ENCODE peak calls at places on chromosomes 16 and 17, in eight cellular contexts. P, Q, E, O, R, B, U and V are unnamed samples.

GRCh38 chr17:53472586-53472985 is 350.1 kb upstream of the KIF2B start:
- DNase-seq in P (no peak), Q (no peak), E (no peak), O (no peak), R (no peak), B (no peak), U (no peak), V (no peak)

GRCh38 chr17:63774982-63775290 is 966 bp downstream of the DDX42 start:
- DNase-seq in P (no peak), Q (no peak), E (no peak), O (peak), R (peak), B (no peak), U (no peak), V (peak)

GRCh38 chr16:4261557-4262172 is 11.2 kb downstream of the TFAP4 start:
- DNase-seq in P (peak), Q (peak), E (no peak), O (no peak), R (peak), B (no peak), U (peak), V (no peak)

GRCh38 chr17:17186051-17186450 is 20.1 kb downstream of the PLD6 start:
- DNase-seq in P (no peak), Q (no peak), E (no peak), O (no peak), R (no peak), B (peak), U (peak), V (peak)

GRCh38 chr17:42660692-42661345 is 1.7 kb downstream of the TUBG2 start:
- DNase-seq in P (no peak), Q (no peak), E (peak), O (no peak), R (no peak), B (peak), U (no peak), V (peak)

GRCh38 chr17:7403043-7403901 is 625 bp downstream of the TMEM256 start:
- DNase-seq in P (peak), Q (peak), E (peak), O (no peak), R (peak), B (peak), U (no peak), V (peak)

GRCh38 chr17:71460943-71461342 is 659.9 kb upstream of the SOX9 start:
- DNase-seq in P (no peak), Q (no peak), E (no peak), O (no peak), R (no peak), B (no peak), U (peak), V (peak)

GRCh38 chr16:88030498-88030897 is 79.3 kb downstream of the BANP start:
- DNase-seq in P (no peak), Q (no peak), E (no peak), O (no peak), R (no peak), B (no peak), U (no peak), V (no peak)

GRCh38 chr16:50740747-50741146 is 1.1 kb upstream of the CYLD start:
- DNase-seq in P (no peak), Q (no peak), E (no peak), O (no peak), R (no peak), B (no peak), U (no peak), V (no peak)

GRCh38 chr17:39139137-39139516 is 12.3 kb downstream of the PLXDC1 start:
- DNase-seq in P (peak), Q (no peak), E (no peak), O (no peak), R (no peak), B (peak), U (no peak), V (no peak)

GRCh38 chr17:72492494-72492893 is 371.7 kb downstream of the SOX9 start:
- DNase-seq in P (no peak), Q (peak), E (no peak), O (no peak), R (no peak), B (no peak), U (no peak), V (no peak)

GRCh38 chr16:31301708-31302400 is 42.1 kb downstream of the ITGAM start:
- DNase-seq in P (peak), Q (no peak), E (no peak), O (no peak), R (no peak), B (no peak), U (no peak), V (peak)

GRCh38 chr16:49596699-49597291 is 223.2 kb downstream of the C16orf78 start:
- DNase-seq in P (no peak), Q (no peak), E (peak), O (no peak), R (no peak), B (no peak), U (no peak), V (no peak)

GRCh38 chr16:57706717-57707116 is 12.1 kb downstream of the DRC7 start:
- DNase-seq in P (no peak), Q (no peak), E (no peak), O (no peak), R (no peak), B (no peak), U (no peak), V (no peak)

GRCh38 chr17:2048805-2049204 is 6.1 kb upstream of the HIC1 start:
- DNase-seq in P (no peak), Q (no peak), E (no peak), O (no peak), R (no peak), B (no peak), U (no peak), V (no peak)

GRCh38 chr17:7408341-7408740 is 696 bp downstream of the NLGN2 start:
- DNase-seq in P (no peak), Q (no peak), E (no peak), O (no peak), R (peak), B (no peak), U (no peak), V (peak)

GRCh38 chr16:12020007-12020406 is 43.5 kb downstream of the SNX29 start:
- DNase-seq in P (no peak), Q (no peak), E (no peak), O (no peak), R (no peak), B (no peak), U (no peak), V (no peak)

DNA sequence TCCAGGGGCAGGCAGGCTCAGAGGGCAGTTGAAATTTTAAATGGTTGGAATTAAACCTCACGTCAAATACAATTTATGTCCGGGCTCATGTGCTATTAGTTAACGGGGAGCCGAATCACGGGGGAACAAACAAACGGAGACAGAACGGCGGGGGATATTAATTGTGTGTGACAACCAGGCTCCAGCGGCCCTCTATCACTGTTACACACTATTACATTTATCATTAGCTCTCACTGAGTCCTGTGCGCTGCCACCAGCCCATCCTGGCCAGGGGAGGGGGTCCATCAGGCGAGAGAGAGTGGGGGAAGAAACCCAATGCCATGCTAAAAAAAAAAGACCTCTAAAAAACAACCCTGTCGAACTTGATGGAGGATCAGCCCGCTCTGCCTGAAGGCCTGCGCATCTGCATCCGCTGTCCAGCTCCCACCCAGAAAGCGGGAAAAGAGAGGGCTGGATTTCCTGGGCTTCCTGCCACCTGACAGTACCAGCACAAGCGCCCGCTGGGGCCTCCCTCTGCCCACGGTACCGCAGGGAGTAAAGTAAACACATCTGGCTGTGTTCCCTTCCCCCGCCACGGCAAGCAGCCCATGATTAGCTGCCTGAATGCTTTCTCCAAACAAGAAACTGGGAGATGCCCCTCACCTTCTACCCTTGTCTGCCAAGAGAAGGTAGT is 41.7 kb downstream of the PIPOX start:
- DNase-seq in P (no peak), Q (no peak), E (no peak), O (no peak), R (no peak), B (no peak), U (no peak), V (no peak)
- H3K4me3 ChIP-seq in P (no peak), Q (no peak), E (no peak), O (no peak), R (no peak), B (no peak), U (no peak), V (no peak)

GRCh38 chr17:5877366-5877765 is 192.8 kb upstream of the WSCD1 start:
- DNase-seq in P (no peak), Q (no peak), E (no peak), O (no peak), R (no peak), B (no peak), U (no peak), V (no peak)
- H3K27ac ChIP-seq in P (no peak), Q (no peak), E (no peak), O (no peak), R (no peak), B (no peak), U (no peak), V (no peak)

DNA sequence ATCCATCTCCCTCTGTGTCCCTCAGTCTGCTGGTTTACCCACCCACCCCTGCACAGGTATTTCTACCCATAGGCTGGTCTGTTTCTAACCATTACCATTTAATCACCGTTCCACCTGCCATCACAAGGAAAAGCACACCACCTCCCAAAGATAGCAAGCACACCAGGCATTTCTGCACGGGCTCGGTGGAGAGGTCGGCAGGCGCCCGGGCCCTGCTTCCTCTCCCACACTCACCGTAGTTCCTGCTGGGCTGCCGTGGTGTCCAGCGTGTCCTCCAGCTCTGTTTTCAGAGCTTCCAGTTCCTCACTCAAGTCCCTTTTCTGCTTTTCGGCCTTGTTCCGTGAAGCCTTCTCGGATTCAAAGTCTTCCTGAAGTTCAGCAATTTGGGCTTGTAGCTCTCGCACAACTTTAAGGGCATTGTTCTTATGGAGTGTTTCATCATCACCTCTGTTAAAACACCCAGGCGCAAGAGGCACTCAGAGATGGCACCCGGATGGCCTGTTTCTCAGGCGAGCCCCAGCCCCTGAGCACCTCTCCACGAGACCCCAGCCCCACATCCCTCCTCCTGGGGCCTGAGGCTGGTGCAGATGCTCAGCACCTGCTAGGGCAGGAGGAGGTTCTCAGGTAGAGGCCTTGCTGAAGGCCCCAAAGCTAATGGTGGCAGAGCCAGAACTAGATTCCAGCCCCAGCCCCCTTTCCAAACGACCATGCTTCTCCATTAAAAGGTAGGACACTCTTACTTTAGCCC is 69.0 kb downstream of the NDEL1 start:
- DNase-seq in P (no peak), Q (no peak), E (peak), O (no peak), R (no peak), B (no peak), U (no peak), V (no peak)
- H3K4me3 ChIP-seq in P (no peak), Q (no peak), E (no peak), O (no peak), R (no peak), B (no peak), U (no peak), V (no peak)

GRCh38 chr16:8852534-8852933 is 16.3 kb downstream of the CARHSP1 start:
- DNase-seq in P (no peak), Q (no peak), E (peak), O (no peak), R (no peak), B (no peak), U (no peak), V (no peak)

GRCh38 chr16:8854298-8854948 is 14.4 kb downstream of the CARHSP1 start:
- DNase-seq in P (no peak), Q (no peak), E (no peak), O (no peak), R (no peak), B (no peak), U (no peak), V (no peak)

GRCh38 chr16:8851761-8852403 is 16.9 kb downstream of the CARHSP1 start:
- DNase-seq in P (no peak), Q (no peak), E (peak), O (no peak), R (no peak), B (no peak), U (no peak), V (no peak)

GRCh38 chr16:8853611-8854010 is 15.2 kb downstream of the CARHSP1 start:
- DNase-seq in P (no peak), Q (no peak), E (no peak), O (no peak), R (no peak), B (no peak), U (no peak), V (no peak)

DNA sequence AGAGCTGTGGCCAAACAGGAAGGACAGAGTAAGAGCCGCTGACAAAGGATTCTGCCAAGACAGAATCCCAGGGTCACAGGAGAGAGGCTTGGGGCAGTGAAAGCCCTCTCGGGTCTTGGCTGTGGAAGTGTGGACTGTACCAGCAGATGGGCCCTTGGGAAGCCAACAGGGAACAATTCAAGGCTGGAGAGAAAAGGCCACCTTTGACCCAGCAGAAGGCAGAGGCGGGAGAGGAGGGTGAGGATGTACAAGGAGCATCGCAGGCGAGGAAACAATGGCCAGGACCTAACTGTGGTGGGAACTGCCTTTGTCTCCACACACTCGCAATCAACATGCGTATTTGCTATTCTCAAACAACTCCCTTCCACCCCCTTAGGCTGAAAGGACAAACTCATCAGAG is 15.7 kb downstream of the CARHSP1 start:
- DNase-seq in P (no peak), Q (no peak), E (no peak), O (no peak), R (no peak), B (no peak), U (no peak), V (no peak)
- H3K27ac ChIP-seq in P (no peak), Q (no peak), E (no peak), O (no peak), R (no peak), B (no peak), U (peak), V (no peak)

GRCh38 chr16:56700631-56701030 is 18.4 kb downstream of the MT1X start:
- DNase-seq in P (no peak), Q (no peak), E (no peak), O (no peak), R (no peak), B (no peak), U (no peak), V (no peak)

GRCh38 chr16:56701534-56701933 is 19.3 kb downstream of the MT1X start:
- DNase-seq in P (no peak), Q (no peak), E (no peak), O (no peak), R (no peak), B (no peak), U (no peak), V (no peak)

GRCh38 chr16:56700195-56700594 is 17.9 kb downstream of the MT1X start:
- DNase-seq in P (no peak), Q (no peak), E (no peak), O (no peak), R (no peak), B (no peak), U (no peak), V (no peak)

GRCh38 chr16:56697456-56698155 is 15.3 kb downstream of the MT1X start:
- DNase-seq in P (no peak), Q (no peak), E (no peak), O (no peak), R (no peak), B (no peak), U (no peak), V (no peak)

DNA sequence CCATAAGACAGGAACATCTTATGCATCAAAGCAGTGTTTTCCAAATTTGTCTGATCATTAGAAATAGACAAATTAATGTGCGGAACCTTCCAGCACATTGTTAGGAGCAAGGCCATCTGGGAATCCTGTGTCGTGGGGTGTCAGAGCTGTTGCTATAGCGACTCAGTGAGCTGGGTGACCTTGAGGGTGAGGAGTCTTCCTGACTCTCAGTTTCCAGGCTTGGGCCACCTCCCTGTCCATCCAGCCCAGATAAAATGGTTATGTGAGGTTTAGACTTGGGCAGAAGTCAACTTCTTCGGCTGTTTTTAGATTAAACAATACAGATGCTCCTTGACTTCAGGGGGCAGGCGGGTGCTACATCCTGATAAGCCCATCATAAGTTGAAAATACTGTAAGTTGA is 20.6 kb downstream of the MT1X start:
- DNase-seq in P (no peak), Q (no peak), E (no peak), O (no peak), R (no peak), B (no peak), U (no peak), V (no peak)
- H3K4me3 ChIP-seq in P (no peak), Q (no peak), E (no peak), O (no peak), R (no peak), B (no peak), U (no peak), V (no peak)

GRCh38 chr16:89924298-89924924 is 1.3 kb downstream of the TUBB3 start:
- DNase-seq in P (no peak), Q (peak), E (no peak), O (no peak), R (peak), B (no peak), U (peak), V (no peak)

GRCh38 chr16:89922884-89923639 is at the start of gene TUBB3:
- DNase-seq in P (peak), Q (peak), E (no peak), O (peak), R (no peak), B (peak), U (peak), V (peak)

GRCh38 chr16:89923640-89924297 is 627 bp downstream of the TUBB3 start:
- DNase-seq in P (no peak), Q (peak), E (no peak), O (no peak), R (no peak), B (no peak), U (no peak), V (no peak)

GRCh38 chr16:89925596-89926079 is 2.5 kb downstream of the TUBB3 start:
- DNase-seq in P (no peak), Q (no peak), E (no peak), O (no peak), R (no peak), B (no peak), U (no peak), V (no peak)

DNA sequence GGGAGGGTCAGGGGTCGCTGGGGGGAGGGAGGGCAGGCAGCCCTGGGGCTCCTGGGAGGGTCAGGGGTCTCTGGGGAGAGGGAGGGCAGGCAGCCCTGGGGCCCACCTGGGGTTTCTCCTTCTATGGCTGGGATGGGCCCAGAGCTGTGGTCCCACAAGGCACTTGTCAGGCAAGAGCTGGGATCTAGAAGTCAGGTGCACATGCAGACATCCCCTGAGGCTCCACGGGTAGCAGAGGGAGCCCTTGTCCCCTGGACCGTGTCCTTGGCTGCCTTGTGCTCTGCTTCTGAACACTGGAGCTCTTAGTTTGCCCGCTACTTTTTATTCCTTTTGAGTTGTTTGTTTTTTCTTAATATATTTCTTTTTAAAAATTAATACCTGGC is 1.8 kb downstream of the TUBB3 start:
- DNase-seq in P (no peak), Q (no peak), E (no peak), O (no peak), R (no peak), B (no peak), U (no peak), V (no peak)
- H3K27ac ChIP-seq in P (no peak), Q (no peak), E (no peak), O (no peak), R (no peak), B (no peak), U (no peak), V (no peak)

GRCh38 chr17:75155191-75155601 is 884 bp upstream of the JPT1 start:
- DNase-seq in P (no peak), Q (no peak), E (no peak), O (no peak), R (no peak), B (no peak), U (no peak), V (no peak)
- H3K4me3 ChIP-seq in P (no peak), Q (no peak), E (no peak), O (no peak), R (no peak), B (no peak), U (no peak), V (no peak)

GRCh38 chr17:11553135-11553534 is 45.1 kb upstream of the DNAH9 start:
- DNase-seq in P (no peak), Q (no peak), E (no peak), O (no peak), R (no peak), B (no peak), U (no peak), V (no peak)

GRCh38 chr17:11554042-11554441 is 44.2 kb upstream of the DNAH9 start:
- DNase-seq in P (no peak), Q (no peak), E (no peak), O (no peak), R (no peak), B (no peak), U (no peak), V (no peak)

GRCh38 chr17:11551442-11551841 is 46.8 kb upstream of the DNAH9 start:
- DNase-seq in P (no peak), Q (no peak), E (no peak), O (no peak), R (no peak), B (no peak), U (no peak), V (no peak)

GRCh38 chr17:11548398-11548797 is 49.9 kb upstream of the DNAH9 start:
- DNase-seq in P (no peak), Q (no peak), E (no peak), O (no peak), R (no peak), B (no peak), U (no peak), V (no peak)

DNA sequence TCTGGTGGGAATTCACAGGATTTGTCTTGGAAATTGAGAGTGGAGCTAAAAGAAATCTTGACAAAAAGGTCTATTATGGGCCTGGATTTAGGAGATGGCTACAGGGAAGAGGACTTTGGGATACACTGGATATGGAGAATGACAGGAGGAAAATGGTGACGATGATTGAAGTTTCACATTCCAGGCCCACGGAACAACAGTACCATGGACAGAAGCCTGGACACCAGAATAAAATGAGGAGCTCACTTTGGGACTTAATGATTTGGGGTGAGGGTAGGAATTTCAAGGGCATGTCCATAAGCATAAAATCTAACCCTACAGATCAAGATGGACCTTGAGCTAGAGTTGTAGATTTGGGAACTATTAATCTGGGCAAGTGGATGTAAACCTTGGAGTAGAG is 47.8 kb upstream of the DNAH9 start:
- DNase-seq in P (no peak), Q (no peak), E (no peak), O (no peak), R (no peak), B (no peak), U (peak), V (no peak)
- H3K27ac ChIP-seq in P (no peak), Q (no peak), E (no peak), O (no peak), R (no peak), B (no peak), U (no peak), V (no peak)

GRCh38 chr17:48592097-48592496 is 1.5 kb downstream of the HOXB5 start:
- DNase-seq in P (no peak), Q (no peak), E (no peak), O (no peak), R (no peak), B (no peak), U (no peak), V (no peak)
- H3K4me3 ChIP-seq in P (no peak), Q (no peak), E (peak), O (no peak), R (no peak), B (no peak), U (no peak), V (no peak)